ENCODE peak calls at places on chromosomes 3 and 15, in ten cellular contexts. One of them, this sample, is unnamed.

GRCh38 chr15:90595760-90596155 is 66.0 kb downstream of the CRTC3 start:
- ATAC-seq in A549: no peak
- ATAC-seq in heart left ventricle: no peak
- ATAC-seq in upper lobe of left lung: no peak
- ATAC-seq in HCT116: no peak
- ATAC-seq in gastrocnemius medialis: no peak
- ATAC-seq in body of pancreas: no peak
- ATAC-seq in HepG2: no peak
- ATAC-seq in IMR-90: no peak
- ATAC-seq in right lobe of liver: no peak
- ATAC-seq in this sample: no peak

GRCh38 chr15:44298878-44299277 is 10.4 kb downstream of the GOLM2 start:
- ATAC-seq in A549: peak
- ATAC-seq in heart left ventricle: no peak
- ATAC-seq in upper lobe of left lung: no peak
- ATAC-seq in HCT116: peak
- ATAC-seq in gastrocnemius medialis: no peak
- ATAC-seq in body of pancreas: no peak
- ATAC-seq in HepG2: peak
- ATAC-seq in IMR-90: no peak
- ATAC-seq in right lobe of liver: no peak
- ATAC-seq in this sample: no peak

GRCh38 chr3:133113526-133113925 is 75.3 kb downstream of the TMEM108 start:
- ATAC-seq in A549: no peak
- ATAC-seq in heart left ventricle: no peak
- ATAC-seq in upper lobe of left lung: no peak
- ATAC-seq in HCT116: no peak
- ATAC-seq in gastrocnemius medialis: no peak
- ATAC-seq in body of pancreas: no peak
- ATAC-seq in HepG2: no peak
- ATAC-seq in IMR-90: no peak
- ATAC-seq in right lobe of liver: no peak
- ATAC-seq in this sample: no peak

GRCh38 chr3:185337231-185337816 is 25.6 kb upstream of the MAP3K13 start:
- ATAC-seq in A549: peak
- ATAC-seq in heart left ventricle: no peak
- ATAC-seq in upper lobe of left lung: no peak
- ATAC-seq in HCT116: no peak
- ATAC-seq in gastrocnemius medialis: no peak
- ATAC-seq in body of pancreas: peak
- ATAC-seq in HepG2: peak
- ATAC-seq in IMR-90: no peak
- ATAC-seq in right lobe of liver: peak
- ATAC-seq in this sample: no peak

GRCh38 chr3:50389368-50389767 is 30.0 kb upstream of the TMEM115 start:
- ATAC-seq in A549: no peak
- ATAC-seq in heart left ventricle: no peak
- ATAC-seq in upper lobe of left lung: no peak
- ATAC-seq in HCT116: no peak
- ATAC-seq in gastrocnemius medialis: no peak
- ATAC-seq in body of pancreas: no peak
- ATAC-seq in HepG2: no peak
- ATAC-seq in IMR-90: no peak
- ATAC-seq in right lobe of liver: no peak
- ATAC-seq in this sample: no peak

GRCh38 chr3:44252332-44252731 is 10.6 kb downstream of the TOPAZ1 start:
- ATAC-seq in A549: no peak
- ATAC-seq in heart left ventricle: no peak
- ATAC-seq in upper lobe of left lung: no peak
- ATAC-seq in HCT116: no peak
- ATAC-seq in gastrocnemius medialis: no peak
- ATAC-seq in body of pancreas: no peak
- ATAC-seq in HepG2: no peak
- ATAC-seq in IMR-90: no peak
- ATAC-seq in right lobe of liver: peak
- ATAC-seq in this sample: no peak

GRCh38 chr3:105676621-105677300 is 192.1 kb downstream of the CBLB start:
- ATAC-seq in A549: no peak
- ATAC-seq in heart left ventricle: no peak
- ATAC-seq in upper lobe of left lung: no peak
- ATAC-seq in HCT116: no peak
- ATAC-seq in gastrocnemius medialis: no peak
- ATAC-seq in body of pancreas: no peak
- ATAC-seq in HepG2: no peak
- ATAC-seq in IMR-90: no peak
- ATAC-seq in right lobe of liver: peak
- ATAC-seq in this sample: no peak

GRCh38 chr15:74422723-74423442 is 10.9 kb downstream of the SEMA7A start:
- ATAC-seq in A549: no peak
- ATAC-seq in heart left ventricle: no peak
- ATAC-seq in upper lobe of left lung: peak
- ATAC-seq in HCT116: peak
- ATAC-seq in gastrocnemius medialis: peak
- ATAC-seq in body of pancreas: no peak
- ATAC-seq in HepG2: peak
- ATAC-seq in IMR-90: peak
- ATAC-seq in right lobe of liver: no peak
- ATAC-seq in this sample: peak

GRCh38 chr3:64316971-64317370 is 91.7 kb upstream of the PRICKLE2 start:
- ATAC-seq in A549: no peak
- ATAC-seq in heart left ventricle: no peak
- ATAC-seq in upper lobe of left lung: no peak
- ATAC-seq in HCT116: no peak
- ATAC-seq in gastrocnemius medialis: no peak
- ATAC-seq in body of pancreas: no peak
- ATAC-seq in HepG2: no peak
- ATAC-seq in IMR-90: peak
- ATAC-seq in right lobe of liver: no peak
- ATAC-seq in this sample: no peak

GRCh38 chr3:62888778-62889177 is 13.6 kb upstream of the CADPS start:
- ATAC-seq in A549: no peak
- ATAC-seq in heart left ventricle: no peak
- ATAC-seq in upper lobe of left lung: no peak
- ATAC-seq in HCT116: no peak
- ATAC-seq in gastrocnemius medialis: no peak
- ATAC-seq in body of pancreas: no peak
- ATAC-seq in HepG2: no peak
- ATAC-seq in IMR-90: no peak
- ATAC-seq in right lobe of liver: no peak
- ATAC-seq in this sample: no peak

GRCh38 chr3:152270944-152271343 is 2.2 kb downstream of the MBNL1 start:
- ATAC-seq in A549: no peak
- ATAC-seq in heart left ventricle: no peak
- ATAC-seq in upper lobe of left lung: no peak
- ATAC-seq in HCT116: no peak
- ATAC-seq in gastrocnemius medialis: no peak
- ATAC-seq in body of pancreas: no peak
- ATAC-seq in HepG2: no peak
- ATAC-seq in IMR-90: no peak
- ATAC-seq in right lobe of liver: no peak
- ATAC-seq in this sample: no peak

GRCh38 chr3:118180853-118181252 is 853.8 kb downstream of the IGSF11 start:
- ATAC-seq in A549: no peak
- ATAC-seq in heart left ventricle: no peak
- ATAC-seq in upper lobe of left lung: no peak
- ATAC-seq in HCT116: no peak
- ATAC-seq in gastrocnemius medialis: no peak
- ATAC-seq in body of pancreas: no peak
- ATAC-seq in HepG2: no peak
- ATAC-seq in IMR-90: no peak
- ATAC-seq in right lobe of liver: no peak
- ATAC-seq in this sample: no peak

GRCh38 chr3:48405343-48405881 is 24.5 kb downstream of the PLXNB1 start:
- ATAC-seq in A549: no peak
- ATAC-seq in heart left ventricle: no peak
- ATAC-seq in upper lobe of left lung: no peak
- ATAC-seq in HCT116: no peak
- ATAC-seq in gastrocnemius medialis: no peak
- ATAC-seq in body of pancreas: no peak
- ATAC-seq in HepG2: no peak
- ATAC-seq in IMR-90: no peak
- ATAC-seq in right lobe of liver: no peak
- ATAC-seq in this sample: no peak
- H3K27ac ChIP-seq in A549: no peak
- H3K27ac ChIP-seq in heart left ventricle: no peak
- H3K27ac ChIP-seq in upper lobe of left lung: no peak
- H3K27ac ChIP-seq in HCT116: no peak
- H3K27ac ChIP-seq in gastrocnemius medialis: no peak
- H3K27ac ChIP-seq in body of pancreas: no peak
- H3K27ac ChIP-seq in HepG2: no peak
- H3K27ac ChIP-seq in IMR-90: no peak
- H3K27ac ChIP-seq in right lobe of liver: no peak
- H3K27ac ChIP-seq in this sample: peak

GRCh38 chr3:122576174-122576940 is 1.1 kb upstream of the PARP15 start:
- ATAC-seq in A549: no peak
- ATAC-seq in heart left ventricle: no peak
- ATAC-seq in upper lobe of left lung: no peak
- ATAC-seq in HCT116: no peak
- ATAC-seq in gastrocnemius medialis: peak
- ATAC-seq in body of pancreas: no peak
- ATAC-seq in HepG2: peak
- ATAC-seq in IMR-90: no peak
- ATAC-seq in right lobe of liver: no peak
- ATAC-seq in this sample: no peak
- TF ChIP-seq POLR2A in A549: no peak
- TF ChIP-seq POLR2A in heart left ventricle: no peak
- TF ChIP-seq POLR2A in upper lobe of left lung: peak
- TF ChIP-seq POLR2A in HCT116: no peak
- TF ChIP-seq POLR2A in gastrocnemius medialis: no peak
- TF ChIP-seq POLR2A in body of pancreas: no peak
- TF ChIP-seq POLR2A in HepG2: no peak
- TF ChIP-seq POLR2A in IMR-90: no peak
- TF ChIP-seq POLR2A in right lobe of liver: no peak
- TF ChIP-seq POLR2A in this sample: no peak

DNA sequence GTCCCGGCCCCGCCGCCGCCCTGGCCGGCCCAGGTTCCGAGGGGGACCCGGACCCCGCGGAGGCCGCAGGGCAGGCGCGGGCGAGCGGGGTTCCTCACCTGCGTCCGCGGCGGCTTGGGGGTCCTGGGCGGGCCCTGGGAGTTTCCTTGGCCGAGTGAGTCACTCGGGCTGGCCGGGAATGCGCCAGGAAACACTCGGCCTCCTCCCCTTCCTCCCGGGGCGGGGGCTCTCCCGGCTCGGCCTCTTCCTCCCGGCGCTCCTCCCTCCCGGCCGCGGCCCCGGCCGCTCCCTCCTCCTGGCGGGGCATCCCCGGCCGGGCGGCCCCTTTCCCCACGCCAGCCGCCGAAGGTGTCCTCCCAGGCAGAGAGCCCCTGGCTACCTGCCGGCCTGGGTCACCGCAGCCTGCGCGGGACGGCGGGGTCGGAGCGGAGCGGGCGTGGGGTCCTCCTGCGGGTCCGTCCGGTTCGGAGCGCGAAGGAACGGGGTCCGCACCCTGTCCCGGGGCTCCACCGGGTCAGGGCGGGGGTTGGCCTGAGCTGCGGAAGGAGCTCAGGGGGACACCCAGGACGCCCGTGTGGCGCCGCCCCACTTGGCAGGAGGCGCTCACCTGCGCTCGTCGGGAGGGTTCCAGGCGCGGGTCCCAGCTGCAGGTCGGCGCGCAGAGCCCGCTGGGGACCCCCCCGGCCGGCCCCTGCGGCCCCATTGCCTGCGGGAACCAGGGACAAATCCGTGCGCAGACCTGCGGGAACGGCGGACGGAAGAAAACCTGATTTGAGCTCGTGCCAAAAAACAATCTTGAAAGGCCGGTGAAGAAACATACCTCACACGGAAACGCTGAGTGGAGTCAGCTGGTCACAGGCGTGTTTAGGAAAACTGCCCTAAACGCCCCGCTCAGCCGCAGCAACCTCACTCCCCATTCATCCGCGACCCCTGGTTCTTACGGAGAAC is at the start of gene CYFIP1:
- ATAC-seq in A549: peak
- ATAC-seq in heart left ventricle: peak
- ATAC-seq in upper lobe of left lung: peak
- ATAC-seq in HCT116: peak
- ATAC-seq in gastrocnemius medialis: peak
- ATAC-seq in body of pancreas: peak
- ATAC-seq in HepG2: peak
- ATAC-seq in IMR-90: peak
- ATAC-seq in right lobe of liver: peak
- ATAC-seq in this sample: peak
- H3K27ac ChIP-seq in A549: peak
- H3K27ac ChIP-seq in heart left ventricle: peak
- H3K27ac ChIP-seq in upper lobe of left lung: peak
- H3K27ac ChIP-seq in HCT116: peak
- H3K27ac ChIP-seq in gastrocnemius medialis: peak
- H3K27ac ChIP-seq in body of pancreas: peak
- H3K27ac ChIP-seq in HepG2: peak
- H3K27ac ChIP-seq in IMR-90: peak
- H3K27ac ChIP-seq in right lobe of liver: peak
- H3K27ac ChIP-seq in this sample: peak

GRCh38 chr15:59218710-59219109 is 12.1 kb downstream of the LDHAL6B start:
- ATAC-seq in A549: no peak
- ATAC-seq in heart left ventricle: no peak
- ATAC-seq in upper lobe of left lung: no peak
- ATAC-seq in HCT116: no peak
- ATAC-seq in gastrocnemius medialis: no peak
- ATAC-seq in body of pancreas: no peak
- ATAC-seq in HepG2: no peak
- ATAC-seq in IMR-90: no peak
- ATAC-seq in right lobe of liver: no peak
- ATAC-seq in this sample: no peak
- TF ChIP-seq POLR2A in A549: no peak
- TF ChIP-seq POLR2A in heart left ventricle: no peak
- TF ChIP-seq POLR2A in upper lobe of left lung: no peak
- TF ChIP-seq POLR2A in HCT116: no peak
- TF ChIP-seq POLR2A in gastrocnemius medialis: no peak
- TF ChIP-seq POLR2A in body of pancreas: no peak
- TF ChIP-seq POLR2A in HepG2: no peak
- TF ChIP-seq POLR2A in IMR-90: no peak
- TF ChIP-seq POLR2A in right lobe of liver: no peak
- TF ChIP-seq POLR2A in this sample: no peak

DNA sequence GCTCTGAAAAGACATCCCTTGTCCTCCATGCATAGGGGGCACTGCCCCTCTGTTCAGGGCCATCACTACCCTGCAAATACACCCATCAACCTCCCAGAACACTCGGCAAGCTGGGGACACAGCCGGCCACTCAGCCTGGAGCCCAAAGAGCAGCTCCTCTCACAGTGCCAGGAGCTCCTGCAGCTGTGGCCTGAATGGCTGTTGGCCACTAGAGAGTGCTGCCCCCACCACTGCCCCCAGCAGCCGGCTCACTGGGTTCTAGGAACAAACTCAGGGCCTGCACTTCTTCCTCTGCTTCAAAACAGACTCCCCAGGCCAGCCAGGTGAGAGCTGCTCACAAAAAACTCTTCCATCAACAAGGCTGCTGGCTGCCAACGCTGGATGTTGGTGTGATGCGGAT is 90.1 kb downstream of the GABRB3 start:
- ATAC-seq in A549: no peak
- ATAC-seq in heart left ventricle: no peak
- ATAC-seq in upper lobe of left lung: no peak
- ATAC-seq in HCT116: no peak
- ATAC-seq in gastrocnemius medialis: no peak
- ATAC-seq in body of pancreas: no peak
- ATAC-seq in HepG2: no peak
- ATAC-seq in IMR-90: no peak
- ATAC-seq in right lobe of liver: no peak
- ATAC-seq in this sample: no peak
- H3K27ac ChIP-seq in A549: peak
- H3K27ac ChIP-seq in heart left ventricle: no peak
- H3K27ac ChIP-seq in upper lobe of left lung: no peak
- H3K27ac ChIP-seq in HCT116: no peak
- H3K27ac ChIP-seq in gastrocnemius medialis: no peak
- H3K27ac ChIP-seq in body of pancreas: no peak
- H3K27ac ChIP-seq in HepG2: no peak
- H3K27ac ChIP-seq in IMR-90: no peak
- H3K27ac ChIP-seq in right lobe of liver: no peak
- H3K27ac ChIP-seq in this sample: no peak